ENCODE peak calls at places on chromosomes 7 and 10, in nine cellular contexts. K, L, W, F, X, D, C, U and I are unnamed samples. For H3K9me3, the result is how much of the 10 kb centered on the place peaks cover.

GRCh38 chr7:39357648-39358047 is 208.6 kb upstream of the YAE1 start:
- DNase-seq in K (no peak), L (peak), W (no peak), F (no peak), X (peak), D (no peak), C (no peak), U (peak), I (no peak)

GRCh38 chr10:14074062-14074884 is 256.5 kb downstream of the FRMD4A start:
- DNase-seq in K (peak), L (no peak), W (peak), F (peak), X (peak), D (peak), C (peak), U (peak), I (no peak)

GRCh38 chr10:93999401-93999851 is 5.7 kb downstream of the PLCE1 start:
- DNase-seq in K (peak), L (peak), W (peak), F (peak), X (no peak), D (peak), C (peak), U (no peak), I (no peak)

GRCh38 chr7:100825760-100826545 is 1.4 kb downstream of the EPHB4 start:
- DNase-seq in K (no peak), L (peak), W (no peak), F (peak), X (peak), D (no peak), C (no peak), U (no peak), I (no peak)

GRCh38 chr10:133267829-133268228 is 8.8 kb downstream of the ADAM8 start:
- DNase-seq in K (no peak), L (no peak), W (no peak), F (no peak), X (no peak), D (no peak), C (no peak), U (no peak), I (no peak)

GRCh38 chr10:33652870-33653269 is 318.4 kb upstream of the NRP1 start:
- DNase-seq in K (no peak), L (no peak), W (no peak), F (no peak), X (no peak), D (no peak), C (no peak), U (no peak), I (no peak)

GRCh38 chr7:22420973-22421635 is 64.2 kb upstream of the RAPGEF5 start:
- DNase-seq in K (no peak), L (no peak), W (no peak), F (peak), X (no peak), D (no peak), C (no peak), U (no peak), I (no peak)

GRCh38 chr7:91293136-91293535 is 28.9 kb downstream of the FZD1 start:
- DNase-seq in K (no peak), L (no peak), W (no peak), F (no peak), X (no peak), D (no peak), C (no peak), U (no peak), I (no peak)

GRCh38 chr10:63133787-63134557 is 844 bp downstream of the NRBF2 start:
- DNase-seq in K (peak), L (no peak), W (no peak), F (peak), X (no peak), D (no peak), C (no peak), U (no peak), I (no peak)

GRCh38 chr10:59967079-59967478 is 60.7 kb upstream of the CCDC6 start:
- DNase-seq in K (no peak), L (no peak), W (no peak), F (no peak), X (no peak), D (peak), C (no peak), U (no peak), I (no peak)

GRCh38 chr10:132497788-132498561 is 39.6 kb upstream of the INPP5A start:
- DNase-seq in K (peak), L (no peak), W (no peak), F (no peak), X (no peak), D (no peak), C (no peak), U (no peak), I (no peak)

GRCh38 chr7:142357953-142358520 is 100.2 kb upstream of the PRSS58 start:
- DNase-seq in K (no peak), L (peak), W (no peak), F (peak), X (peak), D (no peak), C (no peak), U (peak), I (no peak)

GRCh38 chr7:17474724-17475344 is 176.4 kb downstream of the AHR start:
- DNase-seq in K (no peak), L (peak), W (no peak), F (no peak), X (peak), D (no peak), C (no peak), U (peak), I (no peak)

GRCh38 chr10:4656576-4657194 is 169.3 kb upstream of the AKR1E2 start:
- DNase-seq in K (peak), L (peak), W (peak), F (peak), X (peak), D (peak), C (peak), U (peak), I (peak)

GRCh38 chr10:115947104-115947503 is 325.9 kb downstream of the GFRA1 start:
- DNase-seq in K (no peak), L (no peak), W (no peak), F (peak), X (peak), D (no peak), C (no peak), U (no peak), I (no peak)

GRCh38 chr10:93138113-93138870 is 64.6 kb downstream of the CYP26A1 start:
- DNase-seq in K (no peak), L (no peak), W (no peak), F (no peak), X (no peak), D (peak), C (no peak), U (no peak), I (no peak)

GRCh38 chr10:114179747-114180146 is 594 bp downstream of the TDRD1 start:
- DNase-seq in K (no peak), L (no peak), W (no peak), F (no peak), X (no peak), D (no peak), C (no peak), U (no peak), I (no peak)

GRCh38 chr7:83798489-83798888 is 149.6 kb upstream of the SEMA3E start:
- DNase-seq in K (no peak), L (no peak), W (no peak), F (no peak), X (no peak), D (no peak), C (no peak), U (no peak), I (no peak)

GRCh38 chr10:14608381-14609001 is 166.2 kb downstream of the FAM107B start:
- DNase-seq in K (peak), L (no peak), W (no peak), F (no peak), X (no peak), D (no peak), C (peak), U (no peak), I (no peak)

GRCh38 chr10:68075550-68076004 is 494 bp upstream of the HERC4 start:
- DNase-seq in K (no peak), L (no peak), W (no peak), F (no peak), X (no peak), D (no peak), C (no peak), U (no peak), I (no peak)

GRCh38 chr7:81299272-81299671 is 380.4 kb upstream of the SEMA3C start:
- DNase-seq in K (peak), L (no peak), W (no peak), F (peak), X (peak), D (no peak), C (no peak), U (peak), I (no peak)

DNA sequence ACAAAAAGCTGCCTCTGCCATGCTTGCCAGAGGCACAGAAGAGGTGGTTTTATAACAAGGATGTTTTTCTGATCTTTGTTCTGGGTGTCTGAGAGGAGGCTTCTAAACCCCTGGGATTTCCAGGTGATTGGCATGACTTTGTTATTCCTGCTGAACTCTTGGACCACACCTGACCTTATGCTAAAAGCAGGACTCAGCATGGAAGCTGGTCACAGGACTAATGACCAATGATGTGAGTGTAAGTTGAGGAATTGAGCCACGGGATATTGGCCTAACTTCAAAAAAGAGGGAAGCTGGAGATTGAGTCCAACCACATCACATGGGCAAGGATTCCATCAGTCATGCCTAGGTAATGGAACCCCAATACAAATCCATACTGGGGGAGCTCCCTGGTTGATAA is 437.9 kb downstream of the POM121L12 start:
- DNase-seq in K (no peak), L (no peak), W (no peak), F (no peak), X (no peak), D (no peak), C (no peak), U (no peak), I (no peak)
- H3K9me3 ChIP-seq in K (under half), L (under half), W (under half), F (under half), X (under half), D (under half), C (under half), U (under half), I (under half)

GRCh38 chr10:21825345-21825744 is 178.2 kb downstream of the DNAJC1 start:
- DNase-seq in K (no peak), L (no peak), W (no peak), F (no peak), X (peak), D (no peak), C (no peak), U (no peak), I (no peak)
- H3K9me3 ChIP-seq in K (under half), L (under half), W (under half), F (under half), X (under half), D (under half), C (under half), U (under half), I (under half)

DNA sequence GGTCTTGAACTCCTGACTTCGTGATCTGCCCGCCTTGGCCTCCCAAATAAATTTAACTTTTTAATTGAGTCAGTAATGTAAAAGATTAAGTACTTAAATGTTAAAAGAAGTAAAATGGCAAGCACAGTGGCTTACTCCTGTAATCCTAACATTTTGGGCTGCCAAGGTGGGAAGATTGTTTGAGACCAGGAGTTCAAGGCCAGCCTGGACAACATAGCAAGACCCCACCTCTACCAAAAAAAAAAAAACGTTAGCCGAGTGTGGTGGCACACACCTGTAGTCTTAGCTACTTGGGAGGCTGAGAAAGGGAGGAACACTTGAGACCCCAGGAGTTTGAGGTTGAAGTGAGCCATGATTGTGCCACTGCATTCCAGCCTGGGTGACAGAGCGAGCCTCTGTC is 26.1 kb downstream of the PHTF2 start:
- DNase-seq in K (no peak), L (no peak), W (no peak), F (no peak), X (no peak), D (no peak), C (no peak), U (no peak), I (no peak)
- H3K9me3 ChIP-seq in K (under half), L (under half), W (under half), F (under half), X (under half), D (under half), C (under half), U (under half), I (under half)

DNA sequence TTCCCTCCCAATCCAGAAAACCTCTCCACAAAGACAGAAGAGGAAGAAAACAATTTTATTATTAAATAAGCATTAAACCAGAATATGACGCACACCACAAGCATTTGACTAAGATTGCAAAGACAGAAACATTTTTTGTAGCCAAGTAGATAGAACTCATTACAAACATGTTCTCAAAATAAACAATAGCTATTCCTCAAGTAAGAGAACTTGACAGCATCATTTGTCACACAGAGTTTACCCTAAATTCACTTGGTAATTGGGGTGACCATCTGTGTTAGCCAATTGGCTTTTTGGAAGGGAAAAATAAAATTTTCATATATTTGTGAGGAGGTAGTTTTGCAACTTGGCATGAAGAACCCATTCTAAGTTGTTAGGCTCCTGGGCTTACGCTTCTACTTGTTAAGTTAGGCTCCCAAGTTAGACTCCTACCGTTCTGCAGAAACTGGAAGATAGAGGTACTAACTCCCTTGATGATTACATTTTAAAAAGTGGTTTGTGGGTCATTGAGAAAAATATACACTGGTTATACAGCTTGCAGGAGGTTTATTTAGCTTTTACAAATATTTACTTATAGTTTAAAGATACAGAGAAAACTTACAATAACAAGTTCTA is 618.6 kb upstream of the CNTNAP2 start:
- DNase-seq in K (no peak), L (no peak), W (no peak), F (no peak), X (no peak), D (no peak), C (no peak), U (no peak), I (no peak)
- H3K9me3 ChIP-seq in K (under half), L (under half), W (under half), F (under half), X (under half), D (under half), C (under half), U (under half), I (under half)

GRCh38 chr7:29158748-29159147 is 12.4 kb upstream of the CPVL start:
- DNase-seq in K (no peak), L (no peak), W (no peak), F (no peak), X (no peak), D (no peak), C (no peak), U (no peak), I (no peak)

GRCh38 chr7:29162577-29162976 is 16.2 kb upstream of the CPVL start:
- DNase-seq in K (no peak), L (no peak), W (no peak), F (no peak), X (no peak), D (no peak), C (no peak), U (no peak), I (no peak)

GRCh38 chr7:29163854-29164253 is 17.5 kb upstream of the CPVL start:
- DNase-seq in K (no peak), L (no peak), W (no peak), F (no peak), X (no peak), D (no peak), C (no peak), U (no peak), I (no peak)

GRCh38 chr7:29160080-29160479 is 13.7 kb upstream of the CPVL start:
- DNase-seq in K (no peak), L (no peak), W (no peak), F (no peak), X (no peak), D (no peak), C (no peak), U (no peak), I (no peak)

DNA sequence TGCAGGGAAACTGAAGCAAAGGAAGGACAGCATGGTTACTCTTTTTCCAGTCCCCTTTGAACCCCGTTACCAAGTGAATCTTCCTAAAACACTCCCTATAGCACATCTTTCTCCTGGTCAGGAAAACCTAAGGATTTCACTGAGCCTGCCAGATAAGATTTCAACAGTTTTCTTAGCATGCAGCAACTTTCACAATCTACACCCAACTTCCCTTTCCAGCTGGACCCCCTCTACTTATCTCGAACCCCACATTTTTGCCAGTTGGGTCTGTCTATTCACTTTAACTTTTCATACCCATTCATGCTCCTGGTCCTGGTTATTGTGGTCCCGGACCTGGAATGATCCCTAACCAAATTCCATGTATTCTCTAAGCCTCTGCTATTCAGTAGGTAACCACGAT is 14.9 kb upstream of the CPVL start:
- DNase-seq in K (no peak), L (no peak), W (no peak), F (no peak), X (no peak), D (no peak), C (no peak), U (no peak), I (no peak)
- H3K9me3 ChIP-seq in K (under half), L (under half), W (under half), F (under half), X (under half), D (under half), C (under half), U (under half), I (under half)

GRCh38 chr7:93097388-93097787 is 20.4 kb downstream of the SAMD9 start:
- DNase-seq in K (no peak), L (no peak), W (no peak), F (no peak), X (no peak), D (no peak), C (no peak), U (no peak), I (no peak)
- H3K9me3 ChIP-seq in K (under half), L (under half), W (under half), F (under half), X (under half), D (under half), C (under half), U (under half), I (under half)

DNA sequence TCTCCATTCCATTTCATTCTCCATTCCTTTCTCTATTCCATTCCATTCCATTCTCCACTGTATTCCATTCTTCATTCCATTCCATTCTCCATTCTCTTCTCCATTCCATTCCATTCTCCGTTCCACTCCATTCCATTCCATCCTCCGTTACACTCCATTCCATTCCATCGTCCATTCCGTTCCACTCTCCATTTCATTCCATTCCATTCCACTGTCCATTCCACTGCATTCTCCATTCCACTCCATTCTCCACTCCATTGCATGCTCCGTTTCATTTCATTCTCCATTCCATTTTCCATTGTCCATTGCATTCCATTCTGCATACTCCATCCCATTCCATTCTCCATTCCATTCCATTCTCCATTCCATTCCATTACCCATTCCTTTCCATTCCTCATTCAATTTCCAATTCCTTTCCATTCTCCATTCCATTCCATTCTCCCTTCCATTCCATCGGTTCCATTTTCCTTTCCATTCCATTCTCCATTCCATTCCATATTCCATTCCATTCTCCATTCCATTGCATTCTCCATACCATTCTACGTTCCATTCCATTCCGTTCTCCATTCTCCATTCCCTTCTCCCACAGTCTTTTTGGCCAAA is 78.3 kb downstream of the NSUN6 start:
- DNase-seq in K (no peak), L (no peak), W (no peak), F (no peak), X (no peak), D (no peak), C (no peak), U (no peak), I (no peak)
- H3K9me3 ChIP-seq in K (under half), L (under half), W (under half), F (under half), X (under half), D (under half), C (under half), U (under half), I (under half)

GRCh38 chr7:63008366-63008765 is 990.3 kb upstream of the ZNF722 start:
- DNase-seq in K (no peak), L (no peak), W (no peak), F (no peak), X (no peak), D (no peak), C (no peak), U (no peak), I (no peak)
- H3K9me3 ChIP-seq in K (under half), L (half or more), W (under half), F (under half), X (under half), D (under half), C (under half), U (under half), I (under half)